ENCODE peak calls at places on chromosomes 5 and 9, in five cellular contexts. O, E, M, K and U are unnamed samples.
A peak's percentile ranks its signal among the peaks of the same experiment; 100 is the strongest.

GRCh38 chr5:151924564-151925395 is at the start of gene GLRA1:
- DNase-seq in O (peak; percentile 25), E (peak; percentile 31), M (peak; percentile 58), K (peak; percentile 49), U (peak; percentile 34)

GRCh38 chr5:9361835-9362234 is 184.0 kb downstream of the SEMA5A start:
- DNase-seq in O (peak; percentile 66), E (peak; percentile 8), M (peak; percentile 78), K (peak; percentile 30), U (no peak)

GRCh38 chr5:135950611-135951010 is 4.2 kb downstream of the LECT2 start:
- DNase-seq in O (no peak), E (no peak), M (no peak), K (no peak), U (no peak)

GRCh38 chr5:3787604-3788003 is 192.0 kb downstream of the IRX1 start:
- DNase-seq in O (no peak), E (no peak), M (no peak), K (no peak), U (no peak)

GRCh38 chr5:174717826-174718455 is 6.4 kb upstream of the MSX2 start:
- DNase-seq in O (peak; percentile 8), E (no peak), M (no peak), K (no peak), U (no peak)

GRCh38 chr5:6708814-6709213 is 4.4 kb upstream of the TENT4A start:
- DNase-seq in O (no peak), E (no peak), M (no peak), K (no peak), U (peak; percentile 40)

GRCh38 chr5:180041501-180042274 is 29.9 kb downstream of the RNF130 start:
- DNase-seq in O (no peak), E (no peak), M (no peak), K (no peak), U (no peak)

GRCh38 chr9:92724528-92725265 is 39.9 kb downstream of the BICD2 start:
- DNase-seq in O (no peak), E (no peak), M (peak; percentile 15), K (no peak), U (no peak)

GRCh38 chr5:19771174-19771835 is 216.7 kb downstream of the CDH18 start:
- DNase-seq in O (peak; percentile 39), E (no peak), M (no peak), K (no peak), U (no peak)

GRCh38 chr9:27184556-27185351 is 75.7 kb downstream of the TEK start:
- DNase-seq in O (no peak), E (no peak), M (peak; percentile 66), K (no peak), U (no peak)

GRCh38 chr9:33446507-33447403 is 638 bp downstream of the AQP3 start:
- DNase-seq in O (peak; percentile 58), E (peak; percentile 65), M (no peak), K (peak; percentile 38), U (no peak)

GRCh38 chr9:70081120-70081495 is 37.5 kb downstream of the MAMDC2 start:
- DNase-seq in O (peak; percentile 64), E (no peak), M (no peak), K (peak; percentile 24), U (no peak)

GRCh38 chr5:39022151-39022550 is 52.0 kb downstream of the RICTOR start:
- DNase-seq in O (no peak), E (no peak), M (no peak), K (no peak), U (no peak)

GRCh38 chr5:39021413-39021812 is 52.8 kb downstream of the RICTOR start:
- DNase-seq in O (no peak), E (no peak), M (no peak), K (no peak), U (no peak)

GRCh38 chr5:39024884-39025283 is 49.3 kb downstream of the RICTOR start:
- DNase-seq in O (peak; percentile 56), E (no peak), M (no peak), K (no peak), U (no peak)

GRCh38 chr5:39025456-39025855 is 48.7 kb downstream of the RICTOR start:
- DNase-seq in O (no peak), E (no peak), M (no peak), K (no peak), U (no peak)

GRCh38 chr5:39024005-39024404 is 50.2 kb downstream of the RICTOR start:
- DNase-seq in O (no peak), E (no peak), M (no peak), K (no peak), U (no peak)
- TF ChIP-seq CTCF in O (no peak), E (no peak), M (no peak), K (no peak), U (no peak)

DNA sequence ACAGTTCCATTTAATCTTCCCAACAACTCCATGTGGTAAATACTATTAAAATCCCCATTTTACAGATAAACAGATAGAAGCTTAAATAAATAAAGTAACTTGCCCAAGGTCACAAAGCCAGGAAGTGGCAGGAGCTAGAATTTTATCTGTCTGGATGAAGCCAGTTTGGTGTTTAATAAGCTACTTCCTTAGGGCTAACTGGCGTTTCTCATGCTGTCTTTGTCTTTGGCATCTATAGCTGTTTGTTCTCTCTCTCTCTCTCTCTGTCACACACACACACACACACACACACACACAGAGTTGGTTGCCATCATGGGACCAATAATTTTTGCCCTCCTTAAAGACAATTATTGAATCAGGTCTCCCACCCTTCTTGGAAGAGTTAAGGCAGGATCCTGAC is 8.6 kb upstream of the ADRA1B start:
- DNase-seq in O (no peak), E (no peak), M (no peak), K (no peak), U (no peak)
- H3K4me1 ChIP-seq in O (peaks cover 68% of the 10 kb centered on the region), E (peaks cover 98% of the 10 kb centered on the region), M (peaks cover 5% of the 10 kb centered on the region), K (peaks cover under 1% of the 10 kb centered on the region), U (no peaks in the 10 kb centered on the region)

GRCh38 chr5:80623911-80624457 is 30.5 kb upstream of the MSH3 start:
- DNase-seq in O (no peak), E (no peak), M (no peak), K (no peak), U (no peak)
- H3K27ac ChIP-seq in O (no peak overlapping the region), E (no peak overlapping the region), M (no peak overlapping the region), K (no peak overlapping the region), U (no peak overlapping the region)

GRCh38 chr5:43043400-43043756 is 3.3 kb upstream of the ANXA2R start:
- DNase-seq in O (no peak), E (no peak), M (no peak), K (no peak), U (no peak)

GRCh38 chr5:43042176-43042625 is 2.1 kb upstream of the ANXA2R start:
- DNase-seq in O (peak; percentile 78), E (peak; percentile 35), M (peak; percentile 81), K (peak; percentile 81), U (peak; percentile 90)

GRCh38 chr5:43041669-43042175 is 1.6 kb upstream of the ANXA2R start:
- DNase-seq in O (peak; percentile 77), E (no peak), M (peak; percentile 71), K (peak; percentile 71), U (peak; percentile 53)

GRCh38 chr5:43044181-43044914 is 4.2 kb upstream of the ANXA2R start:
- DNase-seq in O (no peak), E (no peak), M (peak; percentile 45), K (no peak), U (peak; percentile 53)

DNA sequence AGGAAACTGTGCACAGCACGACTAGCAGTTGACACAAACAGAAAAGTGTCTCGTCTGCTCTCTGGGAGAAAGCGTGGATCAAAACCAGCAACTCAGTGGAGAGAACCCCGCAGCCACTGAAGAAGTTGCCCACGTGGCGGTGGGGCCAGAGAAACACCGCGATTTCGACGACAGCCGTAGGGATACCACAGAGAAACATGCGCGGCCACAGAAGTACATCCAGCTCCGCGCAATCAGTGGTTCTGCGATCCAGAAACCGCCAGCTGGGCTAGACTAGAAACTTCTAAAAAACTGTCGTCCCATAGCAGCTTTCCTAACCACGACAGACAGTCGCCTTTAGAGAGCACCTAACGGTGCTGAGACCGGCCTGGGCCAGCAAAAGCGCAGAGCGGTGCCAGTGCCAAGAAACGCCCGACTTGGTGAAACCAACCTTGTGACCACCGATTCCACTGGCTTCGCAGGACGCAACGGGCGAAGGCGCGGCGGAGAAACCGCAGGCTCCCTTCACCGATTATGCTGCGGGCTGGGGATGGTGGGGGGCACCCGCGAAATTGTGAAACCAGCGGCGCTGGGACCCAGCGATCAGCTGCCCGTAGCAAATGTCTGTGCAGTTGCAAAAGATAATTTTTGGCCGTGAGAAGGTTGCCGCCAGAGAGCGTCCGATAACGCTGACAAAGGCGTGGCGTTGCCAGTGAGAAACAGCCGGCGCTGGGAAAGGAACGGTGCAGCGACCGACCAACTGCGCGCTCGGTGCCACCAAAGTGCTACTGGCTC is 2.7 kb upstream of the ANXA2R start:
- DNase-seq in O (peak; percentile 71), E (no peak), M (peak; percentile 82), K (peak; percentile 67), U (peak; percentile 90)
- TF ChIP-seq CTCF in O (no peak), E (peak; percentile 37), M (no peak), K (no peak), U (no peak)